ENCODE peak calls at places on chromosomes 13 and 19, in four cellular contexts. W, I, K and N are unnamed samples.

GRCh38 chr19:3682741-3683404 is 17.4 kb downstream of the PIP5K1C start:
- DNase-seq in W (no peak), I (peak), K (no peak), N (no peak)

GRCh38 chr19:55579766-55580621 is 654 bp downstream of the ZNF579 start:
- DNase-seq in W (no peak), I (peak), K (peak), N (peak)

GRCh38 chr13:87355451-87355850 is 315.7 kb upstream of the SLITRK5 start:
- DNase-seq in W (no peak), I (no peak), K (no peak), N (peak)

GRCh38 chr13:30142502-30143211 is 164.7 kb downstream of the KATNAL1 start:
- DNase-seq in W (peak), I (peak), K (peak), N (peak)

GRCh38 chr13:51764184-51765141 is 39.5 kb downstream of the DHRS12 start:
- DNase-seq in W (peak), I (peak), K (no peak), N (no peak)

GRCh38 chr13:98598043-98598442 is 21.1 kb upstream of the STK24 start:
- DNase-seq in W (no peak), I (peak), K (peak), N (no peak)

GRCh38 chr13:20024706-20025105 is 66.2 kb downstream of the ZMYM2 start:
- DNase-seq in W (no peak), I (no peak), K (no peak), N (no peak)

GRCh38 chr13:41411536-41411935 is 45.8 kb upstream of the RGCC start:
- DNase-seq in W (no peak), I (peak), K (peak), N (peak)

GRCh38 chr13:71867101-71867814 is at the start of gene DACH1:
- DNase-seq in W (peak), I (peak), K (peak), N (peak)

GRCh38 chr13:99237981-99238662 is 20.1 kb downstream of the GPR18 start:
- DNase-seq in W (no peak), I (no peak), K (no peak), N (no peak)

GRCh38 chr13:42814868-42815267 is 33.5 kb downstream of the FAM216B start:
- DNase-seq in W (peak), I (peak), K (no peak), N (peak)

GRCh38 chr19:21260164-21260847 is 68.9 kb downstream of the ZNF708 start:
- DNase-seq in W (no peak), I (no peak), K (no peak), N (no peak)

GRCh38 chr13:114259374-114259773 is 22.0 kb upstream of the UPF3A start:
- DNase-seq in W (no peak), I (no peak), K (no peak), N (no peak)

GRCh38 chr19:11437955-11438354 is 2.5 kb downstream of the PRKCSH start:
- DNase-seq in W (no peak), I (no peak), K (no peak), N (no peak)

GRCh38 chr19:898663-899062 is 5.4 kb downstream of the RNU6-9 start:
- DNase-seq in W (no peak), I (no peak), K (peak), N (no peak)

GRCh38 chr19:899363-900301 is 6.3 kb downstream of the RNU6-9 start:
- DNase-seq in W (no peak), I (no peak), K (no peak), N (no peak)

GRCh38 chr19:896434-896833 is 3.1 kb downstream of the RNU6-9 start:
- DNase-seq in W (no peak), I (no peak), K (no peak), N (no peak)

GRCh38 chr19:896999-897398 is 3.7 kb downstream of the RNU6-9 start:
- DNase-seq in W (no peak), I (no peak), K (no peak), N (no peak)

GRCh38 chr19:897442-898039 is 4.3 kb downstream of the RNU6-9 start:
- DNase-seq in W (no peak), I (no peak), K (peak), N (no peak)
- TF ChIP-seq CTCF in W (no peak), I (peak), K (no peak), N (no peak)

DNA sequence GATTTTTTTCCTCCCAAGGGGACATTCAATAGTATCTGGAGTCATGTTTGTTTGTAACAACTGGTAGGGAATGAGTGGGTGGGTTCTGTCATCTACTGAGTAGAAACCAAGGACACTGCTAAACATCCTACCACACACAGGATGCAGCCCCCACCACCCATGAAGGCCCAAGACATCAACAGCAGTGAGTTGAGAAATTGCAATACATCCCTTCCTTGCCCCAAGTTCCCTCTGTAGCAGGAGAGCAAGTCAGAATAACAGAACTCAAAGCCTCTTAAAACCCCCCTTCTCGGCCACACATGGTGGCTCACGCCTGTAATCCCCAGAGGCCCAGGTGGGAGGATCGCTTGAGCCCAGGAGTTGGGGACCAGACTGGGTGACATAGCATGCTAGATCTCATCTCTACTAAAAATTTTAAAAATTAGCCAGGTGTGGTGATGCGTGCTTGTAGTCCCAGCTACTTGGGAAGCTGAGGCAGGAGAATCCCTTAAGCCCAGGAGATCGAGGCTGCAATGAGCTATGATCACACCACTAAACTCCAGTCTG is 2.4 kb upstream of the CYP2F1 start:
- DNase-seq in W (no peak), I (no peak), K (no peak), N (no peak)
- H3K4me3 ChIP-seq in W (no peak), I (no peak), K (no peak), N (no peak)

DNA sequence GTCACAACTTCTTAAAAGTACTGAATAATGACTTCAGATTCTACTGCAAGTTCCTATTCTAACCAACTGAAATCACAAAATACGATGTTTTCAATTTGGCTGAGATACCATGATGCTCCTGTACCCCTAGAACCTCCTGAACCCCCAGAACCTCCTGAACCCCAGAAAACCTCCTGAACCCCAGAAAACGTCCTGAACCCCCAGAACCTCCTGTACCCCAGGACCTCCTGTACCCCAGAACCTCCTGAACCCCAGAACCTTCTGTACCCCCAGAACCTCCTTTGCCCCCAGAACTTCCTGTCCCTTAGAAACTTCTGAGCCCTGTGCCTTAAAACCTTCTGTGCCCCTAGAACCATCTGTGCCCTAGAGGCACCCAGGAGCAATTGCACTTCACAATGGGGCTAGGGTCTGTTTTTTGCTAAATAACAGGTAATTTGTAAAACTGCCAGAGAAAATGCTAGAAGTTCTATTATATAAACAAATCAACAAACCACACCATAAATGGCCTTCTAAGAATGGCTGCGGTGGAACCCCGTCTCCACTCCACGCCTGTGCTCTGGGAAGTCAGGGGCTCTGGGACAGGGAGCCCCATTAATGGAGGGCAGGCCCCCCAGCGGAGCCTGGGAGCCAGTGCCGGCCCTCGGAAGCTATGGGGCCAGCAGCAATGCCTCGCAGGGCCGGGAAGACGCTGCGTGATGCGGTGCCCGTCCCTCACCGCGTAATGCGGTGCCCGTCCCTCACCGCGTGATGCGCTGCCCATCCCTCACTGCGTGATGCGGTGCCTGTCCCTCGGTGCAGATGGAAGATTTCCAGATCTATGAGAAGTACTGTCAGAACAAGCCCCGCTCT is 21.3 kb upstream of the F7 start:
- DNase-seq in W (no peak), I (no peak), K (peak), N (no peak)
- TF ChIP-seq CTCF in W (peak), I (peak), K (peak), N (no peak)

DNA sequence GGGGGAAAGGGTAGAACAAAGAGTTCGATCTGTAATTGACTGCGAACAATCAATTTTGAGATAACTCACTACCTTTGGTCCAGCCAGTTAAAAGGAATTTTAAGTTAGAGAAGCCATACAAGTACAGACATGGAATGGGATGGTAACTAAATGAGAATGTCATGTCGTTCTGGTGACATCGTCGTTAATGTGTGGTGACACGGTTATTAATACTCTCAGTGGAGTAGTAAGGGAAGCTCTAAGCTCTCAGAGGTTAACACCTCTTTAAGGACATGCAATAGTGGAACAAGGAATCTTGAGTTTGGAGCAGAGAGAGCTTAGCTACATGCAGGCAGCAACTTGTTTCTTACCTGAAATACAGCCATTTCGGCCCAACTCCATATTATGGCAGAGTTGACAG is 154.9 kb upstream of the KLF12 start:
- DNase-seq in W (no peak), I (no peak), K (no peak), N (peak)
- H3K4me3 ChIP-seq in W (no peak), I (no peak), K (no peak), N (no peak)

GRCh38 chr19:33312065-33312464 is 9.7 kb upstream of the CEBPA start:
- DNase-seq in W (no peak), I (no peak), K (no peak), N (no peak)

GRCh38 chr19:33306853-33307792 is 4.8 kb upstream of the CEBPA start:
- DNase-seq in W (no peak), I (no peak), K (no peak), N (no peak)

GRCh38 chr19:33310606-33311325 is 8.4 kb upstream of the CEBPA start:
- DNase-seq in W (no peak), I (no peak), K (peak), N (peak)

GRCh38 chr19:33309826-33310225 is 7.5 kb upstream of the CEBPA start:
- DNase-seq in W (no peak), I (no peak), K (no peak), N (no peak)

GRCh38 chr19:33311326-33311682 is 9.0 kb upstream of the CEBPA start:
- DNase-seq in W (no peak), I (no peak), K (no peak), N (no peak)
- TF ChIP-seq CTCF in W (peak), I (no peak), K (peak), N (no peak)

GRCh38 chr19:1728816-1729567 is 24.3 kb upstream of the ONECUT3 start:
- DNase-seq in W (no peak), I (no peak), K (no peak), N (no peak)

GRCh38 chr19:1720237-1720636 is 33.1 kb upstream of the ONECUT3 start:
- DNase-seq in W (no peak), I (no peak), K (peak), N (no peak)

GRCh38 chr19:1730157-1730556 is 23.1 kb upstream of the ONECUT3 start:
- DNase-seq in W (no peak), I (no peak), K (no peak), N (no peak)

GRCh38 chr19:1729568-1729925 is 23.8 kb upstream of the ONECUT3 start:
- DNase-seq in W (no peak), I (no peak), K (no peak), N (no peak)

GRCh38 chr19:1725100-1726064 is 27.9 kb upstream of the ONECUT3 start:
- DNase-seq in W (no peak), I (peak), K (peak), N (peak)
- H3K4me3 ChIP-seq in W (peak), I (peak), K (peak), N (peak)

GRCh38 chr19:50794074-50794777 is 4.0 kb downstream of the ACP4 start:
- DNase-seq in W (peak), I (no peak), K (no peak), N (no peak)
- TF ChIP-seq CTCF in W (peak), I (no peak), K (no peak), N (peak)

GRCh38 chr13:100510208-100510997 is 78.2 kb downstream of the GGACT start:
- DNase-seq in W (no peak), I (no peak), K (peak), N (no peak)

GRCh38 chr13:100508996-100509395 is 79.6 kb downstream of the GGACT start:
- DNase-seq in W (no peak), I (no peak), K (no peak), N (no peak)

GRCh38 chr13:100506600-100507422 is 81.8 kb downstream of the GGACT start:
- DNase-seq in W (no peak), I (no peak), K (no peak), N (no peak)

GRCh38 chr13:100508391-100508790 is 80.2 kb downstream of the GGACT start:
- DNase-seq in W (no peak), I (no peak), K (no peak), N (no peak)

DNA sequence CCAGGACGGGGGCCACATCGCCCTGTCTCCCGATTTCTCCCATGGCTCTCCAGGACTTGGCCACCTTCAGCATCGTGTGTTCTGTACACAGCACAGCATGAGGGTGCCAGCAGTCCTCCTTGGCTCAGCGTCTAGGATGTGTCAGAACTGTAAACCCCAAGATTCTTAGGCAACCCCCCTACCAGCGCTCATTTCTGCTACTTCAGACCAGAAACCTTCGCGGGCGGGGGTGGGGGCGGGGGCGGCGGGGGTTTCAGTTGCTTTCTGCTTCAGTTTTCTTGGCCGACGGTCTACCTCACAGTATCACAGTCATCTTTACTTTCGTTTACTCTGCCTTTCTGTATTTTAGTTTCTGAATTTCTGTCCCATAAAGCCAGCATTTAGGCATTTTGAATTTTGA is 82.4 kb downstream of the GGACT start:
- DNase-seq in W (no peak), I (no peak), K (no peak), N (no peak)
- H3K4me3 ChIP-seq in W (no peak), I (no peak), K (no peak), N (no peak)